ENCODE peak calls at places on chromosomes 11 and 22, in eight cellular contexts. D, J, G, R, X, S, Y and E are unnamed samples.

GRCh38 chr11:1890856-1891830 is 552 bp downstream of the PRR33 start:
- DNase-seq in D (no peak), J (no peak), G (no peak), R (peak; percentile 64), X (peak; percentile 56), S (no peak), Y (no peak), E (no peak)

GRCh38 chr22:27578937-27579617 is 222.5 kb downstream of the MN1 start:
- DNase-seq in D (no peak), J (no peak), G (no peak), R (no peak), X (no peak), S (no peak), Y (no peak), E (no peak)

GRCh38 chr22:30858976-30859713 is 109.4 kb downstream of the MORC2 start:
- DNase-seq in D (no peak), J (no peak), G (no peak), R (peak; percentile 38), X (no peak), S (no peak), Y (no peak), E (no peak)

GRCh38 chr22:38305481-38306448 is 11.5 kb downstream of the CSNK1E start:
- DNase-seq in D (peak; percentile 56), J (no peak), G (no peak), R (no peak), X (no peak), S (peak; percentile 88), Y (no peak), E (no peak)

GRCh38 chr22:33332538-33332937 is 274.4 kb upstream of the SYN3 start:
- DNase-seq in D (no peak), J (no peak), G (peak; percentile 14), R (no peak), X (no peak), S (peak; percentile 23), Y (no peak), E (no peak)

GRCh38 chr22:35482311-35482710 is 58.3 kb upstream of the RASD2 start:
- DNase-seq in D (no peak), J (no peak), G (no peak), R (no peak), X (no peak), S (no peak), Y (no peak), E (no peak)

GRCh38 chr22:26476705-26477340 is 6.8 kb downstream of the HPS4 start:
- DNase-seq in D (no peak), J (no peak), G (no peak), R (no peak), X (no peak), S (no peak), Y (no peak), E (no peak)

GRCh38 chr11:126363706-126364245 is 8.3 kb downstream of the ST3GAL4 start:
- DNase-seq in D (no peak), J (no peak), G (no peak), R (peak; percentile 50), X (no peak), S (peak; percentile 37), Y (no peak), E (no peak)

GRCh38 chr11:94740975-94741707 is 27.0 kb upstream of the AMOTL1 start:
- DNase-seq in D (peak; percentile 87), J (peak; percentile 84), G (peak; percentile 31), R (peak; percentile 65), X (no peak), S (peak; percentile 79), Y (no peak), E (peak; percentile 60)

GRCh38 chr22:37588540-37589215 is 8.8 kb upstream of the LGALS2 start:
- DNase-seq in D (no peak), J (no peak), G (no peak), R (no peak), X (no peak), S (no peak), Y (no peak), E (no peak)

GRCh38 chr11:3158131-3158591 is 6.9 kb downstream of the OSBPL5 start:
- DNase-seq in D (no peak), J (no peak), G (no peak), R (no peak), X (no peak), S (no peak), Y (no peak), E (no peak)

GRCh38 chr11:3155691-3156258 is 9.3 kb downstream of the OSBPL5 start:
- DNase-seq in D (no peak), J (no peak), G (no peak), R (peak; percentile 44), X (no peak), S (no peak), Y (peak; percentile 56), E (peak; percentile 79)

GRCh38 chr11:3157381-3158130 is 7.6 kb downstream of the OSBPL5 start:
- DNase-seq in D (peak; percentile 14), J (no peak), G (no peak), R (peak; percentile 56), X (peak; percentile 61), S (no peak), Y (no peak), E (no peak)

GRCh38 chr11:3156282-3156660 is 8.8 kb downstream of the OSBPL5 start:
- DNase-seq in D (no peak), J (no peak), G (no peak), R (no peak), X (no peak), S (no peak), Y (no peak), E (peak; percentile 52)

GRCh38 chr11:3156661-3157311 is 8.3 kb downstream of the OSBPL5 start:
- DNase-seq in D (no peak), J (no peak), G (no peak), R (peak; percentile 58), X (no peak), S (no peak), Y (no peak), E (no peak)
- H3K4me3 ChIP-seq in D (no peak overlapping the region), J (no peak overlapping the region), G (no peak overlapping the region), R (no peak overlapping the region), X (no peak overlapping the region), S (no peak overlapping the region), Y (no peak overlapping the region), E (no peak overlapping the region)

GRCh38 chr11:117459979-117460300 is 132.3 kb downstream of the CEP164 start:
- DNase-seq in D (no peak), J (no peak), G (no peak), R (no peak), X (no peak), S (no peak), Y (no peak), E (no peak)
- TF ChIP-seq CTCF in D (no peak), J (no peak), G (no peak), R (no peak), X (no peak), S (no peak), Y (no peak), E (no peak)

GRCh38 chr22:23767303-23767672 is 484 bp downstream of the CHCHD10 start:
- DNase-seq in D (no peak), J (no peak), G (no peak), R (no peak), X (no peak), S (no peak), Y (no peak), E (no peak)

GRCh38 chr22:23773247-23774113 is 831 bp downstream of the MMP11 start:
- DNase-seq in D (no peak), J (no peak), G (no peak), R (no peak), X (no peak), S (peak; percentile 69), Y (no peak), E (no peak)

GRCh38 chr22:23772315-23773246 is at the start of gene MMP11:
- DNase-seq in D (peak; percentile 62), J (no peak), G (peak; percentile 61), R (peak; percentile 81), X (peak; percentile 76), S (peak; percentile 91), Y (no peak), E (no peak)

GRCh38 chr22:23767673-23768548 is at the start of gene CHCHD10:
- DNase-seq in D (peak; percentile 92), J (peak; percentile 65), G (peak; percentile 89), R (peak; percentile 92), X (peak; percentile 83), S (peak; percentile 94), Y (no peak), E (no peak)

GRCh38 chr22:23769321-23769965 is 1.7 kb upstream of the CHCHD10 start:
- DNase-seq in D (no peak), J (no peak), G (no peak), R (no peak), X (no peak), S (no peak), Y (no peak), E (no peak)
- H3K4me3 ChIP-seq in D (no peak overlapping the region), J (no peak overlapping the region), G (no peak overlapping the region), R (no peak overlapping the region), X (no peak overlapping the region), S (no peak overlapping the region), Y (no peak overlapping the region), E (no peak overlapping the region)

GRCh38 chr11:101166038-101166437 is 36.4 kb upstream of the PGR start:
- DNase-seq in D (no peak), J (no peak), G (no peak), R (no peak), X (no peak), S (no peak), Y (no peak), E (no peak)

GRCh38 chr11:101169944-101170343 is 40.3 kb upstream of the PGR start:
- DNase-seq in D (no peak), J (no peak), G (no peak), R (no peak), X (no peak), S (no peak), Y (no peak), E (no peak)
- TF ChIP-seq CTCF in D (no peak), J (no peak), G (no peak), R (no peak), X (no peak), S (no peak), Y (no peak), E (no peak)

GRCh38 chr22:17920145-17920605 is 104.2 kb downstream of the MICAL3 start:
- DNase-seq in D (no peak), J (no peak), G (peak; percentile 86), R (no peak), X (no peak), S (peak; percentile 88), Y (no peak), E (no peak)
- H3K4me3 ChIP-seq in D (no peak overlapping the region), J (no peak overlapping the region), G (peak overlapping the region; percentile 6), R (no peak overlapping the region), X (no peak overlapping the region), S (peak overlapping the region; percentile 64), Y (no peak overlapping the region), E (no peak overlapping the region)

DNA sequence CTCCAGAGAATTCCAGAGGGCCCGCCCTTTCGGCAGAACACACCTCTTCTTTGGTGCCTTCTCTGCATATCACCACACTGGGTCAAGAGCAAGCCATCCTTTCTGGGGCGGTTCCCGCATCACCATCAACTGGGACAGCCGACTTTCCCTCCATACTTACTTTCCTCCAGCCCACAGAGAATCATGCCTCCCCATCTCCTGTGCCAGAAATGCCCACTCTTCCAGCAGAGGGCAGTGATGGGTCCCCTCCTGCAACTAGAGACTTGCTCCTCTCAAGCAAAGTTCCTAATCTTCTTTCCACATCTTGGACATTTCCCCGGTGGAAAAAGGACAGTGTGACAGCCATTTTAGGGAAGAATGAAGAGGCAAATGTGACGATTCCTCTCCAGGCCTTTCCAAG is 157.7 kb downstream of the C11orf91 start:
- DNase-seq in D (peak; percentile 80), J (peak; percentile 86), G (peak; percentile 38), R (peak; percentile 73), X (peak; percentile 53), S (peak; percentile 91), Y (no peak), E (no peak)
- TF ChIP-seq CTCF in D (peak; percentile 94), J (peak; percentile 68), G (peak; percentile 25), R (peak; percentile 67), X (no peak), S (peak; percentile 85), Y (peak; percentile 69), E (peak; percentile 81)

GRCh38 chr11:76408171-76408965 is 27.2 kb downstream of the GVQW3 start:
- DNase-seq in D (peak; percentile 83), J (no peak), G (no peak), R (no peak), X (no peak), S (peak; percentile 47), Y (no peak), E (no peak)
- H3K4me3 ChIP-seq in D (no peak overlapping the region), J (no peak overlapping the region), G (no peak overlapping the region), R (no peak overlapping the region), X (no peak overlapping the region), S (no peak overlapping the region), Y (no peak overlapping the region), E (no peak overlapping the region)